ENCODE peak calls at places on chromosome 1, in six cellular contexts. K, E, Q, J, N and F are unnamed samples.

GRCh38 chr1:85606414-85606800 is 25.8 kb downstream of the CCN1 start:
- DNase-seq in Q (no peak), J (no peak), N (no peak), K (no peak), E (no peak), F (peak; percentile 40)

GRCh38 chr1:235054961-235055360 is 73.7 kb downstream of the TOMM20 start:
- DNase-seq in E (no peak), Q (no peak), J (no peak), K (no peak), N (no peak), F (no peak)

GRCh38 chr1:42319871-42320484 is 15.1 kb downstream of the FOXJ3 start:
- DNase-seq in Q (no peak), K (no peak), N (no peak), J (no peak), E (no peak), F (no peak)

GRCh38 chr1:198156111-198156744 is 570 bp upstream of the NEK7 start:
- DNase-seq in N (peak; percentile 69), Q (no peak), J (peak; percentile 84), E (peak; percentile 28), K (peak; percentile 53), F (peak; percentile 74)

GRCh38 chr1:4227986-4228385 is 327.9 kb upstream of the C1orf174 start:
- DNase-seq in N (no peak), J (no peak), E (no peak), K (no peak), Q (no peak), F (no peak)

GRCh38 chr1:235739124-235739523 is 89.5 kb upstream of the GNG4 start:
- DNase-seq in K (peak; percentile 75), E (no peak), N (no peak), J (no peak), Q (peak; percentile 58), F (peak; percentile 50)

GRCh38 chr1:13948396-13948795 is 248.4 kb downstream of the PRDM2 start:
- DNase-seq in N (peak; percentile 61), J (no peak), K (no peak), E (no peak), Q (no peak), F (no peak)

GRCh38 chr1:151061012-151061401 is 810 bp downstream of the MLLT11 start:
- DNase-seq in N (no peak), Q (no peak), E (no peak), K (no peak), J (no peak), F (no peak)

GRCh38 chr1:72757843-72758242 is 475.5 kb upstream of the NEGR1 start:
- DNase-seq in E (no peak), J (no peak), N (no peak), Q (no peak), K (no peak), F (no peak)

GRCh38 chr1:21650400-21650799 is 18.8 kb downstream of the RAP1GAP start:
- DNase-seq in J (no peak), N (no peak), Q (no peak), E (no peak), K (no peak), F (no peak)
- H3K27me3 ChIP-seq in J (no peaks in the 10 kb centered on the region), N (no peaks in the 10 kb centered on the region), Q (peaks cover 50% of the 10 kb centered on the region), E (peaks cover 35% of the 10 kb centered on the region), K (no peaks in the 10 kb centered on the region), F (peaks cover 30% of the 10 kb centered on the region)

DNA sequence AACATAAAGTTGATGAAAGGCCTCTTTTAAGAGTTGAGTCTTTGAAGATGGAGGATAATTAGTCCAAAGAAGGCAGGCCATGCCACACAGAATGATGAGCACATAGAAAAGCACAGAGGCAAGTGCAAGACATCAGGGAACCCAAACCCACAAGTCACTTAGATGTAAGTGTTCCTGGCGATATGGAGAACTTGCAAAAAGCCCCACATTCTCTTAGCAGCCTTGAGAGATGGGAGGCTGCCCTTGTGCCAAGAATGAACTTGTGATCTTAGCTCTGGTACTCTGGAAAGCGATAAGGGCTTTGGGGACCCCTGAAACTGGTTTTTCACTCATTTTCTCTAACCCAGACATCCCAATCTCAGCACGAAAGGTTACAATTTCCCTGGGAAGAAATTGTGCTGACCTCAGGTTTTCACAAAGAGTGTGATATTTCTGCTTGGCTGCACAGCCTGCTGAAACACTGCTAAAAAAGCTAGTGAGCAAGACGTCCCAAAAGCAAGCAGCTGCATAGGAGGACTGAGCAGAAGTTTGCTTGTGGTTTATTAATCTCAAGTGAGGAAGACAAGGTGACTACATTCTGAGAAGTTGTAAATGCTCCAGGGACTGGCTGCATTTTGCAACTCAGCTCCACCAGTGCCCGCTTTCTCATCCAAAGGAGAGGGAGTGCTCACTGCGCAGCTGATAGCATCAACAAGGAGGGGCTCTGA is 496.9 kb upstream of the CAMK1G start:
- DNase-seq in Q (no peak), K (no peak), N (no peak), E (no peak), J (no peak), F (no peak)
- H3K27ac ChIP-seq in Q (no peak overlapping the region), K (no peak overlapping the region), N (no peak overlapping the region), E (no peak overlapping the region), J (no peak overlapping the region), F (no peak overlapping the region)

GRCh38 chr1:161749509-161750407 is at the start of gene DUSP12:
- DNase-seq in J (peak; percentile 97), N (peak; percentile 90), K (peak; percentile 90), E (peak; percentile 92), Q (peak; percentile 86), F (peak; percentile 93)
- TF ChIP-seq CTCF in J (peak; percentile 25), N (no peak), K (no peak), E (peak; percentile 48), Q (peak; percentile 11), F (peak; percentile 47)

GRCh38 chr1:58573138-58573537 is 3.9 kb downstream of the TACSTD2 start:
- DNase-seq in J (no peak), N (no peak), Q (no peak), E (no peak), K (no peak), F (no peak)

GRCh38 chr1:58575831-58576726 is 973 bp downstream of the TACSTD2 start:
- DNase-seq in J (no peak), E (no peak), K (peak; percentile 50), Q (no peak), N (no peak), F (peak; percentile 66)

GRCh38 chr1:58574816-58575215 is 2.2 kb downstream of the TACSTD2 start:
- DNase-seq in J (no peak), N (no peak), E (no peak), Q (no peak), K (no peak), F (no peak)

GRCh38 chr1:58572691-58573090 is 4.4 kb downstream of the TACSTD2 start:
- DNase-seq in Q (no peak), N (no peak), E (no peak), K (no peak), J (no peak), F (no peak)

GRCh38 chr1:58573705-58574591 is 3.1 kb downstream of the TACSTD2 start:
- DNase-seq in N (no peak), E (no peak), Q (no peak), J (no peak), K (peak; percentile 77), F (peak; percentile 72)
- H3K27me3 ChIP-seq in N (no peaks in the 10 kb centered on the region), E (peaks cover 82% of the 10 kb centered on the region), Q (peaks cover 64% of the 10 kb centered on the region), J (no peaks in the 10 kb centered on the region), K (no peaks in the 10 kb centered on the region), F (no peaks in the 10 kb centered on the region)

GRCh38 chr1:31787786-31788137 is 23.6 kb upstream of the ADGRB2 start:
- DNase-seq in K (no peak), N (no peak), Q (no peak), J (no peak), E (no peak), F (no peak)

GRCh38 chr1:31785947-31786290 is 21.8 kb upstream of the ADGRB2 start:
- DNase-seq in J (no peak), K (no peak), Q (no peak), E (no peak), N (no peak), F (no peak)

GRCh38 chr1:31786366-31787060 is 22.4 kb upstream of the ADGRB2 start:
- DNase-seq in N (no peak), J (no peak), K (no peak), E (no peak), Q (no peak), F (no peak)

GRCh38 chr1:31788138-31788824 is 24.1 kb upstream of the ADGRB2 start:
- DNase-seq in N (peak; percentile 96), Q (peak; percentile 76), E (peak; percentile 94), K (peak; percentile 89), J (peak; percentile 96), F (peak; percentile 86)

GRCh38 chr1:31787261-31787660 is 23.1 kb upstream of the ADGRB2 start:
- DNase-seq in J (no peak), E (no peak), Q (no peak), N (no peak), K (no peak), F (no peak)
- H3K27ac ChIP-seq in J (no peak overlapping the region), E (no peak overlapping the region), Q (no peak overlapping the region), N (no peak overlapping the region), K (no peak overlapping the region), F (no peak overlapping the region)

GRCh38 chr1:50968021-50968883 is 1.8 kb upstream of the CDKN2C start:
- DNase-seq in E (peak; percentile 94), Q (peak; percentile 76), K (peak; percentile 92), N (peak; percentile 90), J (peak; percentile 94), F (peak; percentile 54)

GRCh38 chr1:50968884-50969610 is 998 bp upstream of the CDKN2C start:
- DNase-seq in Q (no peak), K (peak; percentile 54), N (peak; percentile 43), J (peak; percentile 48), E (peak; percentile 54), F (no peak)

GRCh38 chr1:50969611-50970507 is at the start of gene CDKN2C:
- DNase-seq in K (peak; percentile 70), E (peak; percentile 61), J (peak; percentile 56), Q (peak; percentile 50), N (peak; percentile 88), F (peak; percentile 71)

GRCh38 chr1:50964863-50965262 is 4.8 kb upstream of the FAF1 start:
- DNase-seq in N (no peak), K (no peak), J (no peak), Q (no peak), E (no peak), F (no peak)

DNA sequence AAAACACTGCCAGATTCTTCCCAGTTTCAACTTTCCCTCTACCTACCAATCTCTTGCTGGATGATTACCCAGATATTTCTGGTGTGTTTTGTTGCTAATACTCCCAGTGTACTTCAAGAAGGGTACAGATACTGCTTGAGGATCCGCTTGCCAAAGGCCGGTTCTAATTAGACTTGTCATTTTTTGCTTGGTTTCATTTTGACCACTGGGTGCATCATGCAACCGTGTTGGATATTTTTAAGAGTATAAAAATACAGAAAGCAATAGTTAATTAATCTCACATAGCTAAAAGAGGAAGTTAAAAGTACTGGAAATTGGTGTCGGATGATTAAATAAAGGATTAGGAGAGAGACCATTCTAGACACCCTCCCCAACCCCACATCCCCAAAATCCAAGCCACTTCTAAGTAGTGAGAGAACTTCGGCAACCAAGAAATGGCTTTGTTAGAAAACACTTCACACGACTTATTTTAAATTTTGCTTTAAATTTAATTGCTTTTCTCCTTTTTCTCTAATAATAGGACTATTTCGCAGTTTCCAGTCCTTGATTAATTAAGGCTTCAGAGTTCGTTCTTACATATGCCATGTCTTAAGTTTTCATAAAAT is 2.5 kb upstream of the CDKN2C start:
- DNase-seq in K (no peak), J (no peak), N (peak; percentile 32), E (no peak), Q (no peak), F (no peak)
- TF ChIP-seq CTCF in K (no peak), J (no peak), N (no peak), E (no peak), Q (no peak), F (no peak)